ENCODE peak calls at places on chromosomes 5 and 9, in ten cellular contexts. X is AG04450; S is kidney epithelial cell; T is CD4-positive, alpha-beta T cell; Z is AG09319; F is neural progenitor cell; C is dorsolateral prefrontal cortex; Q is cardiac muscle cell; B is cardiac fibroblast; K is astrocyte of the spinal cord. M is an unnamed sample.

GRCh38 chr9:129665814-129666511 is 516 bp downstream of the PRRX2 start:
- DNase-seq in X (no peak), S (no peak), T (no peak), Z (no peak), F (peak), C (no peak), Q (no peak), B (no peak), K (no peak), M (no peak)

GRCh38 chr9:98391406-98391805 is 136.0 kb upstream of the TBC1D2 start:
- DNase-seq in X (no peak), S (no peak), T (no peak), Z (no peak), F (no peak), C (no peak), Q (no peak), B (no peak), K (no peak), M (no peak)

GRCh38 chr5:128825826-128826225 is 139.5 kb upstream of the SLC27A6 start:
- DNase-seq in X (no peak), S (no peak), T (no peak), Z (no peak), F (no peak), C (no peak), Q (no peak), B (peak), K (peak), M (no peak)

GRCh38 chr9:113545068-113545467 is 81.5 kb downstream of the RGS3 start:
- DNase-seq in X (no peak), S (no peak), T (no peak), Z (no peak), F (no peak), C (peak), Q (no peak), B (no peak), K (no peak), M (no peak)

GRCh38 chr9:132324425-132324824 is 30.4 kb downstream of the SETX start:
- DNase-seq in X (no peak), S (no peak), T (no peak), Z (no peak), F (no peak), C (no peak), Q (no peak), B (no peak), K (no peak), M (no peak)

GRCh38 chr9:19595003-19595402 is 186.2 kb downstream of the ACER2 start:
- DNase-seq in X (no peak), S (no peak), T (no peak), Z (no peak), F (no peak), C (no peak), Q (no peak), B (no peak), K (no peak), M (no peak)

GRCh38 chr9:36461341-36461740 is 61.3 kb upstream of the RNF38 start:
- DNase-seq in X (peak), S (no peak), T (no peak), Z (no peak), F (no peak), C (no peak), Q (no peak), B (peak), K (peak), M (peak)

GRCh38 chr9:92962846-92963245 is 15.5 kb downstream of the FGD3 start:
- DNase-seq in X (no peak), S (no peak), T (no peak), Z (no peak), F (no peak), C (no peak), Q (no peak), B (no peak), K (no peak), M (no peak)

GRCh38 chr9:71680189-71680983 is 87.9 kb downstream of the CEMIP2 start:
- DNase-seq in X (no peak), S (no peak), T (no peak), Z (no peak), F (no peak), C (no peak), Q (no peak), B (peak), K (peak), M (no peak)

GRCh38 chr9:76996700-76997099 is 22.8 kb upstream of the FOXB2 start:
- DNase-seq in X (no peak), S (no peak), T (no peak), Z (no peak), F (peak), C (peak), Q (peak), B (peak), K (no peak), M (no peak)

GRCh38 chr5:6464441-6464840 is 15.8 kb downstream of the UBE2QL1 start:
- DNase-seq in X (no peak), S (no peak), T (no peak), Z (no peak), F (no peak), C (no peak), Q (no peak), B (no peak), K (no peak), M (no peak)

GRCh38 chr9:25654417-25654816 is 23.8 kb downstream of the TUSC1 start:
- DNase-seq in X (no peak), S (no peak), T (no peak), Z (no peak), F (no peak), C (no peak), Q (no peak), B (no peak), K (no peak), M (no peak)

GRCh38 chr9:134936762-134937555 is 19.2 kb upstream of the FCN1 start:
- DNase-seq in X (no peak), S (no peak), T (no peak), Z (no peak), F (no peak), C (no peak), Q (no peak), B (no peak), K (no peak), M (no peak)

GRCh38 chr5:176169393-176170063 is 68.7 kb upstream of the SIMC1 start:
- DNase-seq in X (no peak), S (no peak), T (no peak), Z (no peak), F (no peak), C (no peak), Q (no peak), B (no peak), K (no peak), M (no peak)

GRCh38 chr5:137617806-137618205 is 118.1 kb downstream of the KLHL3 start:
- DNase-seq in X (no peak), S (peak), T (no peak), Z (no peak), F (no peak), C (no peak), Q (no peak), B (peak), K (peak), M (no peak)

GRCh38 chr5:89308606-89309040 is 425.6 kb upstream of the MEF2C start:
- DNase-seq in X (no peak), S (no peak), T (no peak), Z (no peak), F (no peak), C (no peak), Q (no peak), B (no peak), K (no peak), M (no peak)

GRCh38 chr5:14179446-14179845 is 36.3 kb downstream of the TRIO start:
- DNase-seq in X (no peak), S (no peak), T (no peak), Z (no peak), F (no peak), C (no peak), Q (no peak), B (no peak), K (no peak), M (no peak)

GRCh38 chr5:167639761-167640160 is 651.7 kb upstream of the WWC1 start:
- DNase-seq in X (no peak), S (no peak), T (no peak), Z (no peak), F (no peak), C (no peak), Q (no peak), B (no peak), K (peak), M (no peak)

GRCh38 chr9:99133145-99133544 is 28.2 kb downstream of the TGFBR1 start:
- DNase-seq in X (no peak), S (no peak), T (no peak), Z (no peak), F (no peak), C (no peak), Q (no peak), B (no peak), K (no peak), M (no peak)

GRCh38 chr9:131233989-131234388 is 42.3 kb downstream of the FAM78A start:
- DNase-seq in X (no peak), S (no peak), T (no peak), Z (no peak), F (no peak), C (no peak), Q (no peak), B (no peak), K (no peak), M (no peak)

GRCh38 chr9:130320697-130321080 is 55.1 kb downstream of the HMCN2 start:
- DNase-seq in X (no peak), S (no peak), T (no peak), Z (no peak), F (peak), C (no peak), Q (peak), B (no peak), K (no peak), M (no peak)

DNA sequence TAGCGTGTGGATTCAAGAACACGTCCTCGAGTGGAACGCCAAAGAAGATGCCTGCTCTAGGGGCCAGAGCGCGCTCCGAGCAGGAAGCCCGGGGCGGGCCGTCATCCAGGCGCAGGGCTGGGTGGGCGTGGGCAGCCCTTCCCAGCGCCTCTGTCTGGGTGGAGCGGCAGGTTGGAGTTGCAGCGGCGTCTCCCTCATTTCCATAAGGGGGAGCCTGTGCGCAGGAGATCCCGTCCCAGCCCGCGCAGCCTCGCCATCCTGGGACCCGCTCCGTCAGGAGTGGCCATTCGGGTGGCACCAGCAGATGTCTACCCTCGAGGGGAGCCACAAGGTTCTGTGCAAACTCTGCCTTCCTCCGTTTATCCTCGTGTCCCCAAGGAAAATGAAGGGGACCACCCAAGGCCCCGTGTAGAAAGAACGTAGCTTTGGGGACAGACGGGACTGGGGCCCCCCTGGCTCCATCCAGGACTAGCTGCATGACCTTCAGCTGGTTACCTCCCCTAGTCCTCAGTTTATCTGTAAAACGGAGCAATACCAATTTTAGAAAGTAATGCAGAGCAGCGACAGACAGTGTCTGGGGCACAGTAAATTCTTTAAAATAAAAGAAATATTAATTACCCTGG is 155.5 kb upstream of the SMIM23 start:
- DNase-seq in X (peak), S (no peak), T (no peak), Z (no peak), F (peak), C (no peak), Q (peak), B (peak), K (peak), M (no peak)
- TF ChIP-seq CTCF in X (peak), S (peak), T (no peak), Z (peak), F (peak), C (peak), Q (peak), B (peak), K (peak), M (peak)

DNA sequence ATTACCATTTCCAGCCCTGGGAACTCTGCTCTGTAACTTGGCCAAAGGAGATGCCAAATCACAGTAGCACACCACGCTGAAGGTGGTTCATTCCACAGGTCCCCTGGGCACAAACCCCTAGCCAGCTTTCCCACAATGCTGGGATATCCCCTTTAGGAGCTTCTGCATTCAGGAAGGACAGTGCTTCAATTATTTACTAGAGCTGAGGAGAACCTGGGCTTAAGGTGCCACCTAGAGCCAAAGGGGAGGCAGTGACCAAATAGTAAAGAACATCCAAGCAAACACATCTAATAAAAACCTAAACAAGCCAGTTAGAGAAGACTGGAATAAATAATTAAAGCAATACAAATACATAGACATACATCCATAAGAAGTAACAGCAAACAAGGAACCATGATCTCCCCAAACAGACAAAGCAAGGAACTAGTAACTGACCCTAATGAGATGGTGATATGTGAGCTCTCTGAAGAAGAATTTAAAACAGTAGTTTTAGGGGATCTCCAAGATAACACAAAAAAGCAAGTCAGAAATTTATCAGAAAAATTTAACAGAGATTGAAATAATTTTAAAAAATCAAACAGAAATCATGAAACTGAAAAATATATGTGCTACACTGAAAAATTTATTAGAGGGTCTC is 14.6 kb downstream of the KIF4B start:
- DNase-seq in X (no peak), S (no peak), T (no peak), Z (no peak), F (peak), C (no peak), Q (no peak), B (peak), K (no peak), M (no peak)
- TF ChIP-seq CTCF in X (peak), S (peak), T (no peak), Z (no peak), F (peak), C (no peak), Q (peak), B (peak), K (no peak), M (no peak)

GRCh38 chr5:431711-432050 is 11.3 kb upstream of the EXOC3 start:
- DNase-seq in X (no peak), S (no peak), T (no peak), Z (no peak), F (no peak), C (no peak), Q (no peak), B (no peak), K (no peak), M (no peak)

GRCh38 chr5:432201-432927 is 10.6 kb upstream of the EXOC3 start:
- DNase-seq in X (no peak), S (no peak), T (no peak), Z (no peak), F (no peak), C (no peak), Q (no peak), B (no peak), K (no peak), M (no peak)

GRCh38 chr5:429453-430188 is 13.4 kb upstream of the EXOC3 start:
- DNase-seq in X (no peak), S (no peak), T (no peak), Z (peak), F (no peak), C (no peak), Q (no peak), B (peak), K (peak), M (no peak)

GRCh38 chr5:430214-430925 is 12.6 kb upstream of the EXOC3 start:
- DNase-seq in X (no peak), S (no peak), T (no peak), Z (no peak), F (no peak), C (no peak), Q (no peak), B (no peak), K (no peak), M (no peak)

GRCh38 chr5:431001-431710 is 11.8 kb upstream of the EXOC3 start:
- DNase-seq in X (no peak), S (no peak), T (peak), Z (no peak), F (peak), C (no peak), Q (peak), B (peak), K (peak), M (no peak)
- TF ChIP-seq CTCF in X (peak), S (peak), T (peak), Z (peak), F (peak), C (no peak), Q (peak), B (peak), K (peak), M (peak)

DNA sequence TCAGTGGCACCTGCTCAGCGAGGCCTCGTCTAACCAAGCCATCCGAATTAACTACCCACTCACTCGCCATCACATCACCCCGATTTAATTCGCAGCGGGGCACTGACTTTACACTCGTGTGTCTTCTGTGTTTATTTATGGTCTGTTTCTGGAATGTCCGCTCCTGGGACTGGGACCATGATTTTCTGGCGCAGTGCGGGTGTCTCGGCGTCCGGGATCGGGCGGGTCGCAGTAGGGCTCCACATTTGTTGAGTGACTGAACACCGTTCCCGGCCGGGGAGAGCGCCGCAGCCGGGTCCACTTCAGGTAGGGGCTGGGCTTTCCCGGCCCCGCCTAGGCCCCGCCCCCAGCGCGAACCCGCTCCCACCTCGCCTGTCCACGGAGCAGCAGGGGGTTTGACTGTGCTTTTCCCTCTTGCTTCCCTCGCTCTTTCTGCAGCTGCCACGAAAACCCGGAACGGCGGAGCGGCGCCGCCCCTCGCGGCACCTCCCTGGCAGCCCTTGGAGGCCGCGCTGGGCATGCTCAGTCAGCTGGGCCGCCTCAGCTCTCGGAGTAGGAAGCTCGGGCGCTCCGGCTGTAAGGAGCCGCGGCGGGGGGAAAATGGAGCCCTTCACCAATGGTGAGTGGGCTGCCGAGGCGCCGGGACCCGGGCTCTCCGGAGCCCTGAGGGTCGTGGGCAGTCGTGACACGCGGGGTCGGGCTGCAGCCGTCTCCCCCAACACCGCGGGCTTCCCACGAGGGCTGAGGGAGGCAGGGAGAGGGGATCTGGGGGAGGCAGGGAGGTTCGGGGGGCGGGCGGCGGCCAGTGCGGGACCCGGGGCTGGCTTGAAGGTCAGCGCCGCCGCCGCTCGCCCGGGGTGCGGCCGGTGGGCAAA is at the start of gene LNPEP:
- DNase-seq in X (peak), S (peak), T (peak), Z (peak), F (peak), C (peak), Q (peak), B (peak), K (peak), M (peak)
- TF ChIP-seq CTCF in X (no peak), S (no peak), T (no peak), Z (no peak), F (no peak), C (no peak), Q (no peak), B (no peak), K (no peak), M (peak)

DNA sequence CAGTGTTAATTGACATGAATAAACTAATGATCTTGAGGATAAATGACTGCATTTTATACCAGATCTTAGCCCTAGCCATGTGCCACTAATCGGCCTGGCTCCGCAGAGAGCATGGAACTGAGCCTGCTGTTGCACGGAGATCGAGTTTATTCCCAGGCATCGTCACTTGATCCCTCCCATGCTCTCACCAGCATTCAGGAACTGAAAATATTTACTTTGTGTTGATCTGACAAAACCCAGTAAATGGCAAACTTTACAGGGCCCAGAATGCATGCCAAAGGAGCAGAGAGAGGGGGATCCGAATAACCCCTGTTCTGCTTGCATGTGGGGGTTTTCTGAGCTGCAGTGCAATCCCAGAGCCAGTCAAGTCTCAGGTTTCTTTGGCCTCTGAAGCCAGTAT is 87.3 kb downstream of the GAS1 start:
- DNase-seq in X (no peak), S (no peak), T (no peak), Z (no peak), F (no peak), C (no peak), Q (no peak), B (no peak), K (no peak), M (no peak)
- TF ChIP-seq CTCF in X (no peak), S (no peak), T (no peak), Z (no peak), F (no peak), C (no peak), Q (no peak), B (no peak), K (no peak), M (no peak)

GRCh38 chr5:142143878-142144277 is 35.3 kb downstream of the NDFIP1 start:
- DNase-seq in X (peak), S (no peak), T (no peak), Z (no peak), F (peak), C (no peak), Q (peak), B (peak), K (peak), M (no peak)
- TF ChIP-seq CTCF in X (peak), S (peak), T (peak), Z (peak), F (peak), C (peak), Q (peak), B (peak), K (peak), M (peak)